ENCODE peak calls at places on chromosomes 7 and 10, in six cellular contexts. B is mesenteric fat pad, W is IMR-90, O is SW480, G is NCI-H1105, Z is pancreas. V is an unnamed sample.
A peak's percentile ranks its signal among the peaks of the same experiment; 100 is the strongest.

GRCh38 chr10:71873582-71874182 is 22.6 kb upstream of the PSAP start:
- DNase-seq in Z (no peak), G (no peak), O (no peak), B (no peak), W (no peak), V (no peak)

GRCh38 chr10:132145521-132146185 is 41.1 kb upstream of the DPYSL4 start:
- DNase-seq in B (peak; percentile 85), G (no peak), W (no peak), Z (no peak), O (no peak), V (no peak)

GRCh38 chr10:3886666-3887251 is 101.8 kb upstream of the KLF6 start:
- DNase-seq in B (no peak), W (peak; percentile 96), G (no peak), Z (peak; percentile 52), O (no peak), V (peak; percentile 94)

GRCh38 chr7:2129376-2130375 is 103.1 kb downstream of the MAD1L1 start:
- DNase-seq in Z (peak; percentile 22), G (no peak), O (no peak), B (no peak), W (no peak), V (no peak)

GRCh38 chr10:69769395-69769989 is 32.2 kb upstream of the COL13A1 start:
- DNase-seq in O (peak; percentile 41), G (no peak), W (peak; percentile 79), Z (peak; percentile 23), B (no peak), V (peak; percentile 74)

GRCh38 chr7:98354052-98354451 is 46.8 kb downstream of the BAIAP2L1 start:
- DNase-seq in O (peak; percentile 48), B (no peak), Z (no peak), G (no peak), W (no peak), V (no peak)

GRCh38 chr7:16671811-16672210 is 25.8 kb downstream of the BZW2 start:
- DNase-seq in G (no peak), O (no peak), Z (no peak), W (no peak), B (no peak), V (peak; percentile 44)

GRCh38 chr7:47293884-47294568 is 287.9 kb downstream of the TNS3 start:
- DNase-seq in O (no peak), B (peak; percentile 86), Z (no peak), G (no peak), W (peak; percentile 51), V (peak; percentile 14)

GRCh38 chr10:129863231-129863663 is 100.8 kb downstream of the EBF3 start:
- DNase-seq in W (no peak), O (no peak), G (no peak), B (no peak), Z (no peak), V (no peak)

GRCh38 chr10:71713135-71714040 is 6.2 kb downstream of the C10orf105 start:
- DNase-seq in G (no peak), W (peak; percentile 80), Z (peak; percentile 45), O (peak; percentile 27), B (peak; percentile 93), V (peak; percentile 94)

GRCh38 chr10:43203491-43204393 is 63.1 kb downstream of the RASGEF1A start:
- DNase-seq in Z (peak; percentile 53), W (no peak), G (no peak), B (peak; percentile 84), O (no peak), V (peak; percentile 15)

GRCh38 chr7:44307301-44307900 is 18.0 kb downstream of the CAMK2B start:
- DNase-seq in Z (no peak), W (peak; percentile 19), O (peak; percentile 93), G (peak; percentile 54), B (peak; percentile 72), V (peak; percentile 69)

GRCh38 chr7:105940111-105940510 is 23.0 kb upstream of the CDHR3 start:
- DNase-seq in Z (no peak), O (no peak), B (no peak), G (no peak), W (no peak), V (no peak)

V was measured in fibroblast of pulmonary artery.